ENCODE peak calls at places on chromosome 12, in four cellular contexts. E is HL-60, J is BJ, X is GM06990. R is an unnamed sample.

GRCh38 chr12:54432815-54433164 is 13.7 kb upstream of the ITGA5 start:
- DNase-seq in E (no peak), J (no peak), X (no peak), R (no peak)

GRCh38 chr12:42508913-42509312 is 80.6 kb downstream of the PRICKLE1 start:
- DNase-seq in E (no peak), J (no peak), X (no peak), R (no peak)

GRCh38 chr12:112782921-112783320 is 8.6 kb upstream of the RPH3A start:
- DNase-seq in E (no peak), J (no peak), X (no peak), R (no peak)

GRCh38 chr12:120903818-120904773 is at the start of gene SPPL3:
- DNase-seq in E (peak; percentile 90), J (peak; percentile 11), X (peak; percentile 91), R (peak; percentile 98)

GRCh38 chr12:123269395-123269892 is 2.2 kb downstream of the CDK2AP1 start:
- DNase-seq in E (no peak), J (no peak), X (peak; percentile 65), R (peak; percentile 74)

GRCh38 chr12:12788675-12789368 is 3.4 kb downstream of the APOLD1 start:
- DNase-seq in E (peak; percentile 78), J (no peak), X (no peak), R (peak; percentile 69)

GRCh38 chr12:3453947-3454675 is 36.9 kb upstream of the PRMT8 start:
- DNase-seq in E (no peak), J (peak; percentile 33), X (no peak), R (no peak)

GRCh38 chr12:89547116-89547515 is 21.3 kb upstream of the POC1B start:
- DNase-seq in E (no peak), J (no peak), X (no peak), R (no peak)

GRCh38 chr12:123614110-123614509 is 12.2 kb downstream of the DDX55 start:
- DNase-seq in E (no peak), J (no peak), X (no peak), R (no peak)

GRCh38 chr12:10235761-10236631 is 23.3 kb downstream of the GABARAPL1 start:
- DNase-seq in E (peak; percentile 39), J (no peak), X (no peak), R (peak; percentile 59)

GRCh38 chr12:112537710-112538396 is 119.1 kb downstream of the PTPN11 start:
- DNase-seq in E (peak; percentile 21), J (peak; percentile 1), X (no peak), R (no peak)

GRCh38 chr12:99131761-99132199 is 486.7 kb downstream of the APAF1 start:
- DNase-seq in E (no peak), J (no peak), X (peak; percentile 36), R (peak; percentile 6)

GRCh38 chr12:104286538-104287482 is 16.7 kb upstream of the EID3 start:
- DNase-seq in E (peak; percentile 97), J (peak; percentile 93), X (peak; percentile 94), R (peak; percentile 90)

GRCh38 chr12:67274186-67274585 is 5.0 kb downstream of the CAND1 start:
- DNase-seq in E (no peak), J (no peak), X (no peak), R (peak; percentile 14)

GRCh38 chr12:145369-145960 is 68.5 kb downstream of the SLC6A12 start:
- DNase-seq in E (no peak), J (no peak), X (no peak), R (no peak)

GRCh38 chr12:99920561-99920960 is 64.2 kb downstream of the ANKS1B start:
- DNase-seq in E (no peak), J (no peak), X (no peak), R (no peak)

GRCh38 chr12:807041-807717 is 54.8 kb downstream of the WNK1 start:
- DNase-seq in E (no peak), J (no peak), X (no peak), R (no peak)

GRCh38 chr12:1531160-1531653 is 63.2 kb downstream of the FBXL14 start:
- DNase-seq in E (no peak), J (no peak), X (no peak), R (no peak)

GRCh38 chr12:117552971-117553370 is 191.5 kb upstream of the NOS1 start:
- DNase-seq in E (no peak), J (no peak), X (no peak), R (no peak)

GRCh38 chr12:11171953-11172675 is 1.1 kb downstream of the SMIM10L1 start:
- DNase-seq in E (no peak), J (peak; percentile 4), X (no peak), R (no peak)

GRCh38 chr12:100427078-100427477 is 46.6 kb upstream of the NR1H4 start:
- DNase-seq in E (no peak), J (peak; percentile 8), X (no peak), R (no peak)

GRCh38 chr12:54418441-54419087 is 502 bp downstream of the ITGA5 start:
- DNase-seq in E (no peak), J (no peak), X (no peak), R (no peak)

GRCh38 chr12:91871751-91872150 is 273.9 kb downstream of the BTG1 start:
- DNase-seq in E (peak; percentile 78), J (no peak), X (no peak), R (no peak)

GRCh38 chr12:126667340-126667739 is 1599.6 kb upstream of the TMEM132C start:
- DNase-seq in E (no peak), J (peak; percentile 73), X (no peak), R (no peak)

GRCh38 chr12:130768120-130768519 is 52.0 kb upstream of the RIMBP2 start:
- DNase-seq in E (no peak), J (no peak), X (no peak), R (no peak)

GRCh38 chr12:68106160-68106559 is 53.4 kb downstream of the IFNG start:
- DNase-seq in E (no peak), J (peak; percentile 7), X (no peak), R (no peak)

GRCh38 chr12:88298014-88298682 is 156.0 kb downstream of the TMTC3 start:
- DNase-seq in E (no peak), J (no peak), X (no peak), R (no peak)

GRCh38 chr12:69173358-69173757 is 66.0 kb upstream of the CPSF6 start:
- DNase-seq in E (no peak), J (no peak), X (no peak), R (no peak)

GRCh38 chr12:65324551-65324950 is 46.1 kb downstream of the MSRB3 start:
- DNase-seq in E (no peak), J (no peak), X (no peak), R (no peak)

GRCh38 chr12:110039085-110039807 is 9.1 kb downstream of the C12orf76 start:
- DNase-seq in E (no peak), J (peak; percentile 89), X (no peak), R (no peak)

GRCh38 chr12:2208837-2209236 is 156.1 kb downstream of the CACNA1C start:
- DNase-seq in E (no peak), J (no peak), X (no peak), R (no peak)

GRCh38 chr12:25904442-25904841 is 54.0 kb upstream of the RASSF8 start:
- DNase-seq in E (no peak), J (no peak), X (no peak), R (no peak)

GRCh38 chr12:65199604-65200003 is 30.2 kb downstream of the LEMD3 start:
- DNase-seq in E (no peak), J (no peak), X (no peak), R (no peak)

GRCh38 chr12:88725592-88726143 is 145.4 kb upstream of the KITLG start:
- DNase-seq in E (no peak), J (no peak), X (no peak), R (no peak)

GRCh38 chr12:3454780-3455179 is 36.2 kb upstream of the PRMT8 start:
- DNase-seq in E (no peak), J (no peak), X (no peak), R (no peak)

GRCh38 chr12:130633771-130634170 is 82.3 kb downstream of the RIMBP2 start:
- DNase-seq in E (no peak), J (no peak), X (no peak), R (no peak)

DNA sequence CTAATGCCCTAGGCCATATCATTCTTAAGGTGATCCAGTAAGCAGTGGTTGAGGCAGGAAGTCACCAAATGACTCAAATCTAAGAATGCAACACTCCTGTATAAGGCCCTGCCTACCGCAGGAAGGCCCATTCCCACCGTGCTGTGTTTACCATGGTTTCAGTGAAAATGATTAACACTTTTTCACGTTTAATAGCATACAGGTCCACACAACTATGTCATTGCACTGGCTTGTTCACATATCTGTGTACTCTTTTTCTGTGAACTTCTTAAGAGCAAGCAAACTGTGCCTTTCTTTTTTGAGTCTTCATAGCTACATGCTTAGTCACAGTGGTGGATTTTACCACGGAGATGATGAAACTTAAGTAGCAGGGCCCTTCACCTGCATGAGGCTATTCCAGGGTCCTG is 214.9 kb downstream of the CNTN1 start:
- DNase-seq in E (no peak), J (no peak), X (peak; percentile 24), R (peak; percentile 37)
- TF ChIP-seq CTCF in E (no peak), J (no peak), X (no peak), R (no peak)

GRCh38 chr12:52715416-52715815 is 12.1 kb upstream of the KRT77 start:
- DNase-seq in E (no peak), J (no peak), X (no peak), R (no peak)
- TF ChIP-seq CTCF in E (no peak), J (no peak), X (peak; percentile 30), R (no peak)

GRCh38 chr12:128753438-128753837 is 70.3 kb downstream of the SLC15A4 start:
- DNase-seq in E (no peak), J (no peak), X (no peak), R (no peak)
- TF ChIP-seq CTCF in E (no peak), J (no peak), X (no peak), R (no peak)

GRCh38 chr12:47904647-47905312 is at the start of gene VDR:
- DNase-seq in E (peak; percentile 88), J (no peak), X (peak; percentile 71), R (peak; percentile 92)

GRCh38 chr12:47903927-47904646 is 707 bp downstream of the VDR start:
- DNase-seq in E (peak; percentile 91), J (peak; percentile 50), X (no peak), R (no peak)

GRCh38 chr12:47903151-47903611 is 1.6 kb downstream of the VDR start:
- DNase-seq in E (peak; percentile 75), J (peak; percentile 51), X (no peak), R (peak; percentile 43)

GRCh38 chr12:47907851-47908454 is 3.2 kb upstream of the VDR start:
- DNase-seq in E (no peak), J (no peak), X (no peak), R (no peak)

GRCh38 chr12:47905313-47905730 is 528 bp upstream of the VDR start:
- DNase-seq in E (no peak), J (no peak), X (peak; percentile 38), R (no peak)
- TF ChIP-seq CTCF in E (no peak), J (peak; percentile 56), X (peak; percentile 61), R (peak; percentile 60)

GRCh38 chr12:76119887-76120286 is 35.4 kb upstream of the NAP1L1 start:
- DNase-seq in E (no peak), J (no peak), X (no peak), R (no peak)
- TF ChIP-seq CTCF in E (no peak), J (no peak), X (no peak), R (no peak)

DNA sequence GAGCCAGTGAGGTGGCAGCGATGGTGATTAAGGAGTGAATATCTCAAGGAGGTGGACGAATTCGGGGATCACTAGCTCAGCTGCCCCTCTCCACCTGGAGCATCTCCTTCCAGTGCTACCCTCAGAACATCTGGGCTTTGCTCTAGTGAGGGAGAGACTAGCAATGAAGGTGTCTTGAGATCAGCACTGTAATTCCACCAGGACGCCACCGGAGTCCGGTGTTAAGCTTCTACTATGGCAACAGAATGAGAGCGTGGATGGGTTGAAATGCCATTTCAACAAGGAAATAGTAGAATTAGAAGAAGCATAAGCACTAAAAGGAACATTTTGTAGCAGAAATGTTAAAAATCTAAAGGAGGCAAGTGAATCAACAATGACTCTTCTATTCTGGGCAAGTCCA is 61.1 kb downstream of the NTF3 start:
- DNase-seq in E (no peak), J (no peak), X (no peak), R (no peak)
- TF ChIP-seq CTCF in E (no peak), J (no peak), X (no peak), R (no peak)

GRCh38 chr12:128190614-128191013 is 76.4 kb upstream of the TMEM132C start:
- DNase-seq in E (no peak), J (no peak), X (no peak), R (no peak)
- TF ChIP-seq CTCF in E (no peak), J (no peak), X (no peak), R (peak; percentile 12)

R was measured in GM13977.